ENCODE peak calls at places on chromosomes 16 and 17, in seven cellular contexts. V is EH; F is GM12891; K is lower lobe of right lung; X is GM13976; I is naive thymus-derived CD4-positive, alpha-beta T cell; U is amygdala. N is an unnamed sample.

GRCh38 chr16:16067127-16067526 is 117.7 kb downstream of the ABCC1 start:
- DNase-seq in V (peak; percentile 72), F (no peak), K (no peak), X (no peak), I (no peak), U (no peak), N (no peak)

GRCh38 chr16:19363741-19364140 is 53.9 kb upstream of the TMC5 start:
- DNase-seq in V (no peak), F (no peak), K (no peak), X (no peak), I (no peak), U (no peak), N (no peak)

GRCh38 chr17:35895602-35896001 is 15.4 kb upstream of the CCL5 start:
- DNase-seq in V (peak; percentile 41), F (no peak), K (no peak), X (no peak), I (no peak), U (no peak), N (no peak)

GRCh38 chr17:7313890-7314718 is 1.1 kb downstream of the GPS2 start:
- DNase-seq in V (peak; percentile 49), F (no peak), K (no peak), X (no peak), I (no peak), U (no peak), N (no peak)

GRCh38 chr17:36089888-36090836 is at the start of gene CCL3:
- DNase-seq in V (no peak), F (peak; percentile 21), K (no peak), X (peak; percentile 59), I (no peak), U (no peak), N (peak; percentile 77)

GRCh38 chr17:57861000-57861736 is 11.3 kb upstream of the MRPS23 start:
- DNase-seq in V (peak; percentile 41), F (no peak), K (peak; percentile 82), X (peak; percentile 55), I (peak; percentile 33), U (no peak), N (peak; percentile 41)

GRCh38 chr17:4947411-4948165 is 742 bp downstream of the PFN1 start:
- DNase-seq in V (peak; percentile 70), F (peak; percentile 53), K (peak; percentile 78), X (peak; percentile 79), I (peak; percentile 59), U (peak; percentile 19), N (peak; percentile 61)

GRCh38 chr17:28372945-28373274 is 1.4 kb downstream of the SARM1 start:
- DNase-seq in V (no peak), F (no peak), K (no peak), X (no peak), I (no peak), U (no peak), N (no peak)

GRCh38 chr16:57592591-57593003 is 35.8 kb upstream of the ADGRG1 start:
- DNase-seq in V (no peak), F (no peak), K (no peak), X (no peak), I (peak; percentile 77), U (no peak), N (no peak)

GRCh38 chr17:3796110-3796821 is 4.7 kb downstream of the ITGAE start:
- DNase-seq in V (no peak), F (peak; percentile 58), K (no peak), X (peak; percentile 91), I (no peak), U (no peak), N (no peak)

GRCh38 chr16:48820379-48820778 is 210.4 kb upstream of the N4BP1 start:
- DNase-seq in V (no peak), F (no peak), K (no peak), X (no peak), I (no peak), U (no peak), N (no peak)

GRCh38 chr17:38871247-38871991 is 1.6 kb downstream of the LASP1 start:
- DNase-seq in V (peak; percentile 84), F (no peak), K (peak; percentile 78), X (peak; percentile 70), I (peak; percentile 59), U (no peak), N (no peak)

GRCh38 chr16:4182581-4183257 is 59.2 kb downstream of the SRL start:
- DNase-seq in V (no peak), F (no peak), K (no peak), X (peak; percentile 78), I (no peak), U (no peak), N (no peak)